ENCODE peak calls at places on chromosome 15, in four cellular contexts. Y, G, P and L are unnamed samples.

GRCh38 chr15:28106294-28107110 is 7.4 kb upstream of the OCA2 start:
- DNase-seq in G (peak), Y (peak), P (no peak), L (no peak)

GRCh38 chr15:33310481-33311311 is at the start of gene RYR3:
- DNase-seq in G (no peak), Y (peak), P (no peak), L (no peak)

GRCh38 chr15:62125763-62126162 is 39.3 kb downstream of the C2CD4B start:
- DNase-seq in G (peak), P (peak), Y (no peak), L (peak)

GRCh38 chr15:77986891-77987764 is 90.4 kb downstream of the TBC1D2B start:
- DNase-seq in P (no peak), Y (peak), G (no peak), L (no peak)

GRCh38 chr15:62887113-62887570 is 155.4 kb upstream of the TPM1 start:
- DNase-seq in P (no peak), G (no peak), Y (no peak), L (no peak)

GRCh38 chr15:35090104-35090807 is 5.2 kb upstream of the NANOGP8 start:
- DNase-seq in Y (no peak), P (peak), G (no peak), L (no peak)

GRCh38 chr15:64285871-64286270 is 70.1 kb downstream of the CSNK1G1 start:
- DNase-seq in G (no peak), Y (no peak), P (no peak), L (no peak)

GRCh38 chr15:69468241-69469121 is 15.9 kb downstream of the RPLP1 start:
- DNase-seq in P (no peak), G (no peak), Y (no peak), L (peak)

GRCh38 chr15:34079904-34080303 is 21.8 kb downstream of the EMC7 start:
- DNase-seq in P (no peak), Y (no peak), G (no peak), L (no peak)

GRCh38 chr15:66715736-66716667 is 14.0 kb downstream of the SMAD6 start:
- DNase-seq in P (no peak), G (no peak), Y (no peak), L (no peak)

GRCh38 chr15:96341465-96342142 is 11.1 kb downstream of the NR2F2 start:
- DNase-seq in P (no peak), Y (peak), G (no peak), L (no peak)

GRCh38 chr15:45795487-45796069 is 160.7 kb downstream of the SQOR start:
- DNase-seq in P (peak), G (peak), Y (peak), L (no peak)

GRCh38 chr15:91849749-91850161 is 3.8 kb upstream of the SLCO3A1 start:
- DNase-seq in G (peak), Y (no peak), P (peak), L (peak)

GRCh38 chr15:38547255-38547997 is 17.2 kb downstream of the RASGRP1 start:
- DNase-seq in Y (no peak), G (no peak), P (no peak), L (peak)

GRCh38 chr15:29106551-29107290 is 162.9 kb downstream of the NSMCE3 start:
- DNase-seq in P (no peak), Y (no peak), G (no peak), L (no peak)

GRCh38 chr15:69504352-69505040 is 51.9 kb downstream of the RPLP1 start:
- DNase-seq in Y (no peak), G (no peak), P (no peak), L (no peak)

GRCh38 chr15:66895794-66896453 is 169.5 kb upstream of the SMAD3 start:
- DNase-seq in P (no peak), Y (no peak), G (no peak), L (no peak)

GRCh38 chr15:71807691-71808091 is 2.7 kb upstream of the NR2E3 start:
- DNase-seq in G (no peak), P (no peak), Y (no peak), L (no peak)

GRCh38 chr15:78740904-78741274 is 70.4 kb downstream of the ADAMTS7 start:
- DNase-seq in Y (no peak), G (no peak), P (no peak), L (no peak)

GRCh38 chr15:75368689-75369239 is 357 bp upstream of the MAN2C1 start:
- DNase-seq in G (no peak), Y (no peak), P (peak), L (no peak)

GRCh38 chr15:36940636-36941285 is 159.6 kb downstream of the MEIS2 start:
- DNase-seq in Y (no peak), G (no peak), P (no peak), L (no peak)

GRCh38 chr15:89662893-89663673 is 7.8 kb upstream of the KIF7 start:
- DNase-seq in G (no peak), P (no peak), Y (no peak), L (no peak)

GRCh38 chr15:78302579-78302978 is 3.2 kb upstream of the SKIC8 start:
- DNase-seq in G (no peak), Y (no peak), P (no peak), L (no peak)

GRCh38 chr15:78691873-78692421 is 50.9 kb upstream of the CHRNB4 start:
- DNase-seq in Y (no peak), G (no peak), P (no peak), L (no peak)

GRCh38 chr15:37220949-37221670 is 120.8 kb upstream of the MEIS2 start:
- DNase-seq in P (no peak), G (no peak), Y (no peak), L (no peak)

GRCh38 chr15:50134524-50135024 is 15.5 kb upstream of the ATP8B4 start:
- DNase-seq in G (peak), Y (no peak), P (no peak), L (no peak)

GRCh38 chr15:42157981-42158765 is 1.7 kb upstream of the PLA2G4F start:
- DNase-seq in P (no peak), G (no peak), Y (no peak), L (peak)

DNA sequence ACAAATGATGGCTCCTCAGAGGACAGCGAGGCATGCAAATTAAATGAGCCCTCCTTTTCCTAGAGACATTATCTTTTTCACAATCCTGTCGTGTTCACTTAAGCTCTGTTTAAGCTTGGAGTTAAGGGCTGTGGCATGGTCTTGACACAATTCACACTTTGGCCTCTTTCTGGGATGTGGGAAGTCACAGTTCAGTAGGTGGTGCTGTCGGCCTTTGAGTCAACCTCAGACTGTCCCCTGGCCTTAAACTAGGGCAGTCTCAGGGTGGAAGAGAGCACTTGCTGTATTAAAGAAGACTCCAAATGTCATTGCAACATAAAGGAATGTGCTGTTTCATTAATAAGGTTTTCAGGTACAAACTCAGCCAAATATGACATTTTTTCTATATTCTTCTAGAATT is 351.0 kb downstream of the MCTP2 start:
- DNase-seq in Y (peak), P (peak), G (peak), L (peak)
- TF ChIP-seq NR3C1 in Y (no peak), P (no peak), G (no peak), L (no peak)

GRCh38 chr15:65413760-65414144 is 9.0 kb downstream of the IGDCC4 start:
- DNase-seq in P (no peak), G (peak), Y (no peak), L (no peak)
- TF ChIP-seq NR3C1 in P (no peak), G (no peak), Y (no peak), L (no peak)

DNA sequence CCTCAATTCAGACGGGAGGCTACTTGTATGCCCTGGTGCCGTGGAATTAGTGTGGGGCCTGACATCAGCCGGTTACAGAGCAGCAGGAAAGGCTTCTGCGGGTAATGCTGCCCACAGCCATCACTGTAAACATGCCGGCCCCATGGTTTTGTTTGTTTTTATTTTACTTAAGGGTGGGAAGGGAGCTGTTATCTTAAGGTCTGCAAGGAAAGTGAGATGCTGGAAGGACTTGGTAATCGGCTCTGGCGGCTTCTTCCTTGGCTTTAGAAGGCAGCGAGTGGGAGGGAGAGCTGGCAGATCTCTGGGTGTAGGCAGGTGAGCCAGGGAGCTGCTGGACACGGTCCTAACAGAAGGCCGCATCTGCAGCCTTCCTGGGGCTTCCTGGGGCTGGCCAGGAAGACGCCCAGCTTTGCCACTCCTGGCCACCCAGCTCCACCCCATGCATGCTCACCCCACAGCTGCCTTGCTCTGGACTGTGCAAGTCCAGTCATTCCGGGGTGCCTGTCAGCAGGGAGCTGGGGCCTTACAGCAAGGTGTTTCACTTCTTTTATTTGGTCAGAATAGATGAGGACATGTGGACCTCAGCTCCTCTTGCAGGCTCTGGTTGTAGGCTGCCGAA is 54.1 kb upstream of the FURIN start:
- DNase-seq in G (no peak), Y (no peak), P (no peak), L (no peak)
- TF ChIP-seq NR3C1 in G (no peak), Y (no peak), P (no peak), L (no peak)

DNA sequence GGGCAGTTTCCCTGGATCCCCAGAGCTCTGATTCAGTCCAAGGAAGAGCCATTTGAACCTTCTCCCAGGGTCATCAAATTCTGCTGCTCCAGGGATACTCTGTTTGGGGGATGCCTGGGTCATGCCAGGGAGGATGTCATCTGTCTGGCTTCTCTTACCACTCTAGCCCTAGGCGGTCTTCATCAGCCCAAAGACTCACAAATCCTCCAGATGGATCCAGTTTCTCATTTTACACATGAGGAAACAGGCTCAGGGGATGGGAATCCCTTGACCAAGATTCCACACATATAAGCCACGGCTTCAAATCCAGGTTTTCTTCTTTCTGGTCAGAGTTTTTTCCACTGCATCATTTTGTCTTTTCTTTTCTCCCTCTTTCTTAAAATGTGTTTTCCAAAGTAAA is 36.7 kb downstream of the SLC28A1 start:
- DNase-seq in G (no peak), Y (no peak), P (no peak), L (no peak)
- TF ChIP-seq NR3C1 in G (no peak), Y (no peak), P (no peak), L (no peak)

DNA sequence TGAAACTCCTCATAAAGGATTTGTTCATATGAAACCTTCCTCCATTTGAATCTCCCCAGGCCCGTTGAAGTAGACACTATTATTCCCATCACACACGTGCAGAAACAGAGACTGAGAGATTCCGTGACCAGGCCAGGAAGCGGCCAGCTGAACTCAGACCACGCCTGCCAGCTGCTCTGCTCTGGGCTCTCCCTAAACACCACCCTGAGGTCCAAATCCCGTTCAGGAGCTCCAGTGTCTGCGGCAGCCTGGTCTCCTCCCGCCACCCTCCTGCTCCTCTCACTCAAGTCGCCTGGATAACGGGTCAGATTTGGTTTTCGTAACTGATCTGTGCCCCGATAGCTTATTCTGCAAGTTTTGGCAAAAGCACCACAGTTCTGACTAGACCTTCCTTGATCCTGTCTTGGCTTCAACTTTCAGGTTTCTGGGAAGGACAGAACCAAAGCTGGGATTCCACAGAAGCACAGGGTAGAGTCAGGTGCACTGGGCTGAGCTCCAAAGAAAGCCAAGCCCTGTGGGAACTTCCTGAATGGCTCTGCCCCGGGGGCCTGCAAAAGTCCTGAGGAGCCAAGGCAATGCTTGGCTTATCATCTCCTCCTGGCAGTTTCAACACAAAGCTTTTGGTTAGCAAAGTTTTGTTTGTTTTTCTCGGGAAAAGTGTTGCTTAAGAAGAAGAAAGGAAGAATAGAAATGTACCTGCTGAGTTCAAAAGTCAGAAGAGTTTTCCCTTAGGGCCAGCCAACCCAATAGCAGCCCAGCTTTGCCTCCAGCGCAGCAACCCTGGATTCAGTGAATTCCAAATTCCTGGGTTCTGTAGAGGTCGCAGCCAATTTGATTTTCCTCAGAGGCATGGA is 53.8 kb upstream of the SNRPA1 start:
- DNase-seq in P (no peak), G (peak), Y (no peak), L (no peak)
- TF ChIP-seq NR3C1 in P (no peak), G (no peak), Y (no peak), L (no peak)

GRCh38 chr15:55319537-55320325 is 709 bp downstream of the PIGB start:
- DNase-seq in P (no peak), Y (no peak), G (peak), L (peak)
- TF ChIP-seq NR3C1 in P (no peak), Y (no peak), G (no peak), L (no peak)

GRCh38 chr15:40096094-40096876 is 12.4 kb downstream of the BMF start:
- DNase-seq in G (no peak), P (no peak), Y (no peak), L (no peak)

GRCh38 chr15:40100133-40100946 is 8.3 kb downstream of the BMF start:
- DNase-seq in G (no peak), P (no peak), Y (no peak), L (no peak)

GRCh38 chr15:40097096-40097967 is 11.3 kb downstream of the BMF start:
- DNase-seq in G (no peak), Y (no peak), P (no peak), L (no peak)

GRCh38 chr15:40097968-40098476 is 10.7 kb downstream of the BMF start:
- DNase-seq in G (no peak), P (no peak), Y (no peak), L (peak)

DNA sequence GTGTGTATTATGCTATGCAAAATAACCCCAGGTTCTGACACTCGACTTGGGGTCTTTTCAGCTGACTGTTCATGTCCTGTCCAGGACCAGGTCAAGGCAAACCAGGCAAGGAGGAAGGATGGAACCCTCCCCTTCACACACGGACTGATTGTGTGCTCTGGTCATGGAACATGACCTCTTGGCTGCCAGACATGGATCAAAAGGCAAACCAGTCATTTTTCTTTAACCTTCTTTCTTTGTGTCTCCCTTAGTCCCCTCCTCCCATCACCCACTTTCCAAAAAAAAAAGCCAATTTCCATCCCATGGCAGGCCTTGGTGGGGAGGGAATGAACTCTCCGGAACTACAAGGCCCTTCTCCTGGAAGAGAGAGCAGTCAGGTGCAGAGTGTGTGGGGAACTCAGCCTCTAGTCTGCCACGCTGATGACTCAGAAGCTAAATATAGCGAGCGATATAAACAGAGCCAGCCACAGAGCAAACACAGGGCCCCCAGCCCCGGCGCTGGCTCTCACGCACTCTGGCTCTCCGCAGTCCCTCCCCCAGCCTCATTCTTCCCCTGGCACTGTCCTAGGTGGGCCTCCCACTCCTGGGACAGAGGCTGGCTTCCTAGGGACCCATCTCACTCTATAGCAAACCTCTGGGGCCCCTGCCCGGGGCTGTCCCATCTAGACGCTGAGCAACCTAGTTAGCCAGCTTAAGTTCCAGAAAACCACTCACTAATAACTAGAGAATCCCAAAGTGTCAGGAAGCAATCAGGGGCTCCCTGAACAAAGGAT is 10.0 kb downstream of the BMF start:
- DNase-seq in Y (no peak), P (peak), G (peak), L (peak)
- TF ChIP-seq NR3C1 in Y (no peak), P (no peak), G (no peak), L (no peak)

DNA sequence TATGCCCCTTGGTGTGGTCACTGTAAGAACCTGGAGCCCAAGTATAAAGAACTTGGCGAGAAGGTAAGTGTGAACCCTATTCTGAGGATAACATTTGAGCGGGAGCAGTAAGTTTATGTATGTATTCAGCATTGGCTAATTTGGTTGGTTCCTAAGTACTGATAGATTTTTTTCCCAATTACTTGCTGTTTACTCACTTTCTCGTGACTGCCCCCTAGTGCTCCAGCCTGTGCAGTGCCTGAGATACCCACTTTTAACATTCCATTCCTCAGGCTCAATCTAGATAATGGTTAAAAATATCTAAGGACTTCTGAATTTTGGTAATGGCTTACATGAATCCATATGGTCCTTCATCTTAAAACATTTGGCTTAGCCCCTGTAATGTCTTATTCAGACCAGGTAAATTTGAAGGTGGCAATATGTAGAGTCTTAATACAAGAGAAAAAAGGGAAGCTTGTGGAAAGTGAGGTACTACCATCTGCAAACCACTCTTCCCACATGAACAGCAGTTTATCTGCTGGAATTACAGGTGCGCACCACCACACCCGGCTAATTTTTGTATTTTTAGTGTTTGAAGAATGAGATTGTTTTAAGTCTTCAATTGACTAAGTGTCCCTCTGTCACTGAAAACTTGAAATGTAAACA is 7.1 kb downstream of the ELL3 start:
- DNase-seq in Y (peak), P (peak), G (peak), L (peak)
- TF ChIP-seq NR3C1 in Y (no peak), P (no peak), G (no peak), L (no peak)

GRCh38 chr15:48974865-48975264 is 11.1 kb upstream of the SHC4 start:
- DNase-seq in G (peak), P (no peak), Y (no peak), L (peak)
- TF ChIP-seq NR3C1 in G (no peak), P (no peak), Y (no peak), L (no peak)